ENCODE peak calls at places on chromosomes 2 and 18, in nine cellular contexts. One of them, this sample, is unnamed.

GRCh38 chr2:171703574-171704347 is 16.5 kb downstream of the DYNC1I2 start:
- DNase-seq in thoracic aorta: no peak
- DNase-seq in spleen: no peak
- DNase-seq in brain microvascular endothelial cell: peak
- DNase-seq in ELR: peak
- DNase-seq in dermis blood vessel endothelial cell: peak
- DNase-seq in left lung: no peak
- DNase-seq in GM20000: peak
- DNase-seq in SIG-M5: no peak
- DNase-seq in this sample: no peak

GRCh38 chr2:39871291-39871761 is 92.3 kb upstream of the THUMPD2 start:
- DNase-seq in dermis blood vessel endothelial cell: peak
- DNase-seq in SIG-M5: no peak
- DNase-seq in brain microvascular endothelial cell: peak
- DNase-seq in left lung: no peak
- DNase-seq in spleen: no peak
- DNase-seq in ELR: peak
- DNase-seq in GM20000: no peak
- DNase-seq in thoracic aorta: no peak
- DNase-seq in this sample: no peak

GRCh38 chr2:194745532-194746146 is 911.4 kb upstream of the SLC39A10 start:
- DNase-seq in GM20000: no peak
- DNase-seq in dermis blood vessel endothelial cell: no peak
- DNase-seq in left lung: no peak
- DNase-seq in ELR: peak
- DNase-seq in brain microvascular endothelial cell: no peak
- DNase-seq in spleen: no peak
- DNase-seq in thoracic aorta: no peak
- DNase-seq in SIG-M5: no peak
- DNase-seq in this sample: no peak

GRCh38 chr2:55585451-55586079 is 31.9 kb downstream of the PPP4R3B start:
- DNase-seq in GM20000: no peak
- DNase-seq in spleen: no peak
- DNase-seq in brain microvascular endothelial cell: peak
- DNase-seq in dermis blood vessel endothelial cell: peak
- DNase-seq in left lung: no peak
- DNase-seq in SIG-M5: no peak
- DNase-seq in ELR: peak
- DNase-seq in thoracic aorta: no peak
- DNase-seq in this sample: no peak

GRCh38 chr18:58285731-58286130 is 241.7 kb downstream of the NEDD4L start:
- DNase-seq in thoracic aorta: no peak
- DNase-seq in spleen: no peak
- DNase-seq in left lung: no peak
- DNase-seq in ELR: no peak
- DNase-seq in SIG-M5: no peak
- DNase-seq in dermis blood vessel endothelial cell: no peak
- DNase-seq in brain microvascular endothelial cell: no peak
- DNase-seq in GM20000: no peak
- DNase-seq in this sample: no peak

GRCh38 chr2:202858601-202859000 is 13.0 kb downstream of the ICA1L start:
- DNase-seq in brain microvascular endothelial cell: no peak
- DNase-seq in GM20000: no peak
- DNase-seq in thoracic aorta: no peak
- DNase-seq in dermis blood vessel endothelial cell: no peak
- DNase-seq in ELR: no peak
- DNase-seq in left lung: no peak
- DNase-seq in spleen: no peak
- DNase-seq in SIG-M5: no peak
- DNase-seq in this sample: no peak

GRCh38 chr2:40403233-40403841 is 48.6 kb downstream of the SLC8A1 start:
- DNase-seq in brain microvascular endothelial cell: peak
- DNase-seq in thoracic aorta: no peak
- DNase-seq in GM20000: no peak
- DNase-seq in dermis blood vessel endothelial cell: no peak
- DNase-seq in SIG-M5: no peak
- DNase-seq in ELR: peak
- DNase-seq in spleen: no peak
- DNase-seq in left lung: no peak
- DNase-seq in this sample: no peak

GRCh38 chr2:110780461-110780860 is 48.1 kb downstream of the ACOXL start:
- DNase-seq in dermis blood vessel endothelial cell: no peak
- DNase-seq in brain microvascular endothelial cell: no peak
- DNase-seq in left lung: no peak
- DNase-seq in thoracic aorta: no peak
- DNase-seq in GM20000: no peak
- DNase-seq in spleen: no peak
- DNase-seq in SIG-M5: no peak
- DNase-seq in ELR: no peak
- DNase-seq in this sample: no peak

GRCh38 chr18:45774065-45774521 is 50.1 kb downstream of the SLC14A1 start:
- DNase-seq in dermis blood vessel endothelial cell: no peak
- DNase-seq in thoracic aorta: no peak
- DNase-seq in SIG-M5: no peak
- DNase-seq in GM20000: no peak
- DNase-seq in brain microvascular endothelial cell: peak
- DNase-seq in spleen: no peak
- DNase-seq in left lung: no peak
- DNase-seq in ELR: peak
- DNase-seq in this sample: no peak

GRCh38 chr2:223692227-223692947 is 90.2 kb upstream of the SCG2 start:
- DNase-seq in GM20000: no peak
- DNase-seq in spleen: no peak
- DNase-seq in brain microvascular endothelial cell: peak
- DNase-seq in left lung: peak
- DNase-seq in thoracic aorta: no peak
- DNase-seq in ELR: peak
- DNase-seq in dermis blood vessel endothelial cell: peak
- DNase-seq in SIG-M5: no peak
- DNase-seq in this sample: no peak

GRCh38 chr2:45130758-45131157 is 121.5 kb upstream of the SIX2 start:
- DNase-seq in spleen: no peak
- DNase-seq in GM20000: no peak
- DNase-seq in brain microvascular endothelial cell: no peak
- DNase-seq in dermis blood vessel endothelial cell: peak
- DNase-seq in thoracic aorta: no peak
- DNase-seq in ELR: peak
- DNase-seq in SIG-M5: peak
- DNase-seq in left lung: no peak
- DNase-seq in this sample: no peak

GRCh38 chr2:6872412-6872811 is 5.2 kb upstream of the RSAD2 start:
- DNase-seq in brain microvascular endothelial cell: no peak
- DNase-seq in thoracic aorta: no peak
- DNase-seq in SIG-M5: no peak
- DNase-seq in GM20000: no peak
- DNase-seq in ELR: no peak
- DNase-seq in dermis blood vessel endothelial cell: no peak
- DNase-seq in spleen: no peak
- DNase-seq in left lung: no peak
- DNase-seq in this sample: no peak

GRCh38 chr2:129661942-129662341 is 317.5 kb upstream of the RAB6C start:
- DNase-seq in dermis blood vessel endothelial cell: no peak
- DNase-seq in left lung: no peak
- DNase-seq in SIG-M5: no peak
- DNase-seq in GM20000: no peak
- DNase-seq in ELR: no peak
- DNase-seq in spleen: no peak
- DNase-seq in thoracic aorta: no peak
- DNase-seq in brain microvascular endothelial cell: no peak
- DNase-seq in this sample: no peak

GRCh38 chr18:36185157-36185556 is 2.1 kb upstream of the MOCOS start:
- DNase-seq in thoracic aorta: no peak
- DNase-seq in SIG-M5: no peak
- DNase-seq in dermis blood vessel endothelial cell: no peak
- DNase-seq in brain microvascular endothelial cell: no peak
- DNase-seq in spleen: no peak
- DNase-seq in left lung: no peak
- DNase-seq in GM20000: no peak
- DNase-seq in ELR: no peak
- DNase-seq in this sample: no peak

GRCh38 chr2:88636026-88636425 is 8.8 kb upstream of the EIF2AK3 start:
- DNase-seq in ELR: no peak
- DNase-seq in spleen: no peak
- DNase-seq in left lung: no peak
- DNase-seq in GM20000: no peak
- DNase-seq in brain microvascular endothelial cell: no peak
- DNase-seq in SIG-M5: no peak
- DNase-seq in thoracic aorta: no peak
- DNase-seq in dermis blood vessel endothelial cell: no peak
- DNase-seq in this sample: no peak

GRCh38 chr2:207315131-207315530 is 149.4 kb upstream of the KLF7 start:
- DNase-seq in brain microvascular endothelial cell: no peak
- DNase-seq in SIG-M5: no peak
- DNase-seq in ELR: peak
- DNase-seq in left lung: no peak
- DNase-seq in dermis blood vessel endothelial cell: no peak
- DNase-seq in thoracic aorta: no peak
- DNase-seq in GM20000: no peak
- DNase-seq in spleen: no peak
- DNase-seq in this sample: no peak

GRCh38 chr2:28314968-28315367 is 77.7 kb upstream of the FOSL2 start:
- DNase-seq in GM20000: no peak
- DNase-seq in brain microvascular endothelial cell: no peak
- DNase-seq in ELR: no peak
- DNase-seq in left lung: no peak
- DNase-seq in spleen: no peak
- DNase-seq in dermis blood vessel endothelial cell: no peak
- DNase-seq in SIG-M5: no peak
- DNase-seq in thoracic aorta: no peak
- DNase-seq in this sample: no peak

GRCh38 chr18:49863769-49864615 is 50.7 kb upstream of the ACAA2 start:
- DNase-seq in SIG-M5: no peak
- DNase-seq in spleen: no peak
- DNase-seq in GM20000: no peak
- DNase-seq in left lung: no peak
- DNase-seq in ELR: no peak
- DNase-seq in dermis blood vessel endothelial cell: no peak
- DNase-seq in brain microvascular endothelial cell: no peak
- DNase-seq in thoracic aorta: no peak
- DNase-seq in this sample: peak

GRCh38 chr18:515838-516237 is 15.3 kb upstream of the COLEC12 start:
- DNase-seq in thoracic aorta: no peak
- DNase-seq in GM20000: no peak
- DNase-seq in brain microvascular endothelial cell: no peak
- DNase-seq in SIG-M5: no peak
- DNase-seq in dermis blood vessel endothelial cell: peak
- DNase-seq in ELR: peak
- DNase-seq in spleen: no peak
- DNase-seq in left lung: no peak
- DNase-seq in this sample: no peak

GRCh38 chr2:100929142-100929541 is 72.9 kb upstream of the RPL31 start:
- DNase-seq in GM20000: no peak
- DNase-seq in brain microvascular endothelial cell: no peak
- DNase-seq in spleen: no peak
- DNase-seq in dermis blood vessel endothelial cell: no peak
- DNase-seq in thoracic aorta: no peak
- DNase-seq in SIG-M5: no peak
- DNase-seq in ELR: no peak
- DNase-seq in left lung: no peak
- DNase-seq in this sample: no peak

GRCh38 chr2:97983698-97984097 is 12.1 kb downstream of the TMEM131 start:
- DNase-seq in spleen: no peak
- DNase-seq in thoracic aorta: no peak
- DNase-seq in brain microvascular endothelial cell: no peak
- DNase-seq in GM20000: no peak
- DNase-seq in SIG-M5: no peak
- DNase-seq in ELR: no peak
- DNase-seq in dermis blood vessel endothelial cell: no peak
- DNase-seq in left lung: no peak
- DNase-seq in this sample: no peak

GRCh38 chr18:9643549-9643948 is 29.2 kb upstream of the PPP4R1 start:
- DNase-seq in brain microvascular endothelial cell: peak
- DNase-seq in left lung: no peak
- DNase-seq in thoracic aorta: no peak
- DNase-seq in SIG-M5: no peak
- DNase-seq in ELR: peak
- DNase-seq in spleen: no peak
- DNase-seq in dermis blood vessel endothelial cell: peak
- DNase-seq in GM20000: no peak
- DNase-seq in this sample: no peak

GRCh38 chr2:96792772-96793749 is 23.0 kb upstream of the CNNM3 start:
- DNase-seq in thoracic aorta: no peak
- DNase-seq in brain microvascular endothelial cell: no peak
- DNase-seq in dermis blood vessel endothelial cell: no peak
- DNase-seq in spleen: peak
- DNase-seq in GM20000: no peak
- DNase-seq in SIG-M5: no peak
- DNase-seq in ELR: no peak
- DNase-seq in left lung: peak
- DNase-seq in this sample: no peak

GRCh38 chr2:164890533-164890932 is 48.9 kb upstream of the COBLL1 start:
- DNase-seq in SIG-M5: no peak
- DNase-seq in spleen: no peak
- DNase-seq in left lung: no peak
- DNase-seq in dermis blood vessel endothelial cell: no peak
- DNase-seq in thoracic aorta: no peak
- DNase-seq in ELR: no peak
- DNase-seq in brain microvascular endothelial cell: peak
- DNase-seq in GM20000: no peak
- DNase-seq in this sample: no peak

GRCh38 chr2:1995086-1995485 is 250.8 kb upstream of the PXDN start:
- DNase-seq in GM20000: no peak
- DNase-seq in dermis blood vessel endothelial cell: no peak
- DNase-seq in ELR: no peak
- DNase-seq in left lung: no peak
- DNase-seq in thoracic aorta: no peak
- DNase-seq in SIG-M5: no peak
- DNase-seq in brain microvascular endothelial cell: peak
- DNase-seq in spleen: no peak
- DNase-seq in this sample: no peak

This sample was measured in upper lobe of right lung.